ENCODE peak calls at places on chromosomes 5 and 9, in four cellular contexts. One of them, this sample, is unnamed. For H4K20me1, the result is how much of the 10 kb centered on the place peaks cover.

GRCh38 chr9:6522263-6522662 is 109.3 kb downstream of the UHRF2 start:
- DNase-seq in Karpas-422: no peak
- DNase-seq in GM23248: no peak
- DNase-seq in PC-3: no peak
- DNase-seq in this sample: no peak

GRCh38 chr5:79835220-79835714 is 145.6 kb downstream of the CMYA5 start:
- DNase-seq in Karpas-422: no peak
- DNase-seq in GM23248: no peak
- DNase-seq in PC-3: no peak
- DNase-seq in this sample: no peak

GRCh38 chr9:110996436-110997224 is 41.6 kb downstream of the LPAR1 start:
- DNase-seq in Karpas-422: no peak
- DNase-seq in GM23248: peak
- DNase-seq in PC-3: no peak
- DNase-seq in this sample: no peak

GRCh38 chr9:124042168-124042775 is 30.7 kb downstream of the LHX2 start:
- DNase-seq in Karpas-422: no peak
- DNase-seq in GM23248: peak
- DNase-seq in PC-3: no peak
- DNase-seq in this sample: no peak

GRCh38 chr5:77133061-77133758 is 46.1 kb upstream of the ZBED3 start:
- DNase-seq in Karpas-422: no peak
- DNase-seq in GM23248: peak
- DNase-seq in PC-3: peak
- DNase-seq in this sample: no peak

GRCh38 chr5:175681045-175681974 is 23.4 kb downstream of the HRH2 start:
- DNase-seq in Karpas-422: no peak
- DNase-seq in GM23248: no peak
- DNase-seq in PC-3: no peak
- DNase-seq in this sample: no peak

GRCh38 chr9:6818292-6818922 is 60.6 kb downstream of the KDM4C start:
- DNase-seq in Karpas-422: no peak
- DNase-seq in GM23248: no peak
- DNase-seq in PC-3: no peak
- DNase-seq in this sample: no peak

GRCh38 chr5:179257190-179257741 is 88.0 kb downstream of the ADAMTS2 start:
- DNase-seq in Karpas-422: no peak
- DNase-seq in GM23248: no peak
- DNase-seq in PC-3: no peak
- DNase-seq in this sample: no peak

GRCh38 chr9:17280350-17281012 is 145.6 kb downstream of the CNTLN start:
- DNase-seq in Karpas-422: no peak
- DNase-seq in GM23248: peak
- DNase-seq in PC-3: no peak
- DNase-seq in this sample: no peak

GRCh38 chr5:138817241-138817640 is 57.9 kb downstream of the LRRTM2 start:
- DNase-seq in Karpas-422: no peak
- DNase-seq in GM23248: no peak
- DNase-seq in PC-3: no peak
- DNase-seq in this sample: no peak

GRCh38 chr9:31574006-31574750 is 810.3 kb upstream of the ACO1 start:
- DNase-seq in Karpas-422: no peak
- DNase-seq in GM23248: no peak
- DNase-seq in PC-3: peak
- DNase-seq in this sample: no peak

GRCh38 chr5:57494104-57495098 is 11.8 kb upstream of the ACTBL2 start:
- DNase-seq in Karpas-422: no peak
- DNase-seq in GM23248: peak
- DNase-seq in PC-3: peak
- DNase-seq in this sample: no peak

GRCh38 chr5:78527054-78527884 is 121.3 kb downstream of the LHFPL2 start:
- DNase-seq in Karpas-422: no peak
- DNase-seq in GM23248: peak
- DNase-seq in PC-3: peak
- DNase-seq in this sample: peak

GRCh38 chr9:80061096-80061495 is 489.3 kb downstream of the TLE4 start:
- DNase-seq in Karpas-422: no peak
- DNase-seq in GM23248: peak
- DNase-seq in PC-3: no peak
- DNase-seq in this sample: no peak

GRCh38 chr9:5553211-5553610 is 42.9 kb downstream of the PDCD1LG2 start:
- DNase-seq in Karpas-422: no peak
- DNase-seq in GM23248: peak
- DNase-seq in PC-3: no peak
- DNase-seq in this sample: no peak

GRCh38 chr9:84736076-84736475 is 66.5 kb downstream of the NTRK2 start:
- DNase-seq in Karpas-422: no peak
- DNase-seq in GM23248: no peak
- DNase-seq in PC-3: no peak
- DNase-seq in this sample: no peak

GRCh38 chr5:45795458-45795857 is 99.3 kb upstream of the HCN1 start:
- DNase-seq in Karpas-422: no peak
- DNase-seq in GM23248: no peak
- DNase-seq in PC-3: no peak
- DNase-seq in this sample: no peak

GRCh38 chr5:179599973-179600372 is 23.5 kb downstream of the HNRNPH1 start:
- DNase-seq in Karpas-422: no peak
- DNase-seq in GM23248: no peak
- DNase-seq in PC-3: no peak
- DNase-seq in this sample: no peak

GRCh38 chr9:78213696-78214095 is 22.2 kb upstream of the CEP78 start:
- DNase-seq in Karpas-422: no peak
- DNase-seq in GM23248: peak
- DNase-seq in PC-3: peak
- DNase-seq in this sample: peak

GRCh38 chr5:136032564-136032963 is 3.8 kb downstream of the TGFBI start:
- DNase-seq in Karpas-422: no peak
- DNase-seq in GM23248: peak
- DNase-seq in PC-3: peak
- DNase-seq in this sample: no peak

GRCh38 chr9:35645736-35646582 is 4.8 kb downstream of the SIT1 start:
- DNase-seq in Karpas-422: no peak
- DNase-seq in GM23248: peak
- DNase-seq in PC-3: peak
- DNase-seq in this sample: peak

GRCh38 chr9:77163889-77164288 is 13.4 kb upstream of the VPS13A start:
- DNase-seq in Karpas-422: no peak
- DNase-seq in GM23248: peak
- DNase-seq in PC-3: no peak
- DNase-seq in this sample: no peak

GRCh38 chr5:107542428-107542827 is 128.3 kb downstream of the EFNA5 start:
- DNase-seq in Karpas-422: no peak
- DNase-seq in GM23248: peak
- DNase-seq in PC-3: peak
- DNase-seq in this sample: no peak

GRCh38 chr5:44189255-44189654 is 200.0 kb downstream of the FGF10 start:
- DNase-seq in Karpas-422: no peak
- DNase-seq in GM23248: no peak
- DNase-seq in PC-3: no peak
- DNase-seq in this sample: no peak

GRCh38 chr5:55714339-55714738 is 2.2 kb upstream of the SLC38A9 start:
- DNase-seq in Karpas-422: no peak
- DNase-seq in GM23248: no peak
- DNase-seq in PC-3: no peak
- DNase-seq in this sample: no peak

GRCh38 chr5:130514984-130515690 is 610.9 kb downstream of the CHSY3 start:
- DNase-seq in Karpas-422: no peak
- DNase-seq in GM23248: peak
- DNase-seq in PC-3: peak
- DNase-seq in this sample: no peak

GRCh38 chr5:125424374-125424773 is 677.9 kb upstream of the ZNF608 start:
- DNase-seq in Karpas-422: no peak
- DNase-seq in GM23248: no peak
- DNase-seq in PC-3: no peak
- DNase-seq in this sample: no peak

GRCh38 chr5:174589011-174589410 is 135.4 kb upstream of the MSX2 start:
- DNase-seq in Karpas-422: no peak
- DNase-seq in GM23248: peak
- DNase-seq in PC-3: no peak
- DNase-seq in this sample: no peak

GRCh38 chr5:174751154-174751990 is 27.0 kb downstream of the MSX2 start:
- DNase-seq in Karpas-422: no peak
- DNase-seq in GM23248: peak
- DNase-seq in PC-3: no peak
- DNase-seq in this sample: peak

GRCh38 chr9:91896513-91897121 is 53.4 kb downstream of the ROR2 start:
- DNase-seq in Karpas-422: no peak
- DNase-seq in GM23248: peak
- DNase-seq in PC-3: no peak
- DNase-seq in this sample: peak

GRCh38 chr5:56190500-56190899 is 42.6 kb downstream of the ANKRD55 start:
- DNase-seq in Karpas-422: no peak
- DNase-seq in GM23248: peak
- DNase-seq in PC-3: peak
- DNase-seq in this sample: no peak

GRCh38 chr9:121399126-121399882 is 29.3 kb upstream of the STOM start:
- DNase-seq in Karpas-422: no peak
- DNase-seq in GM23248: peak
- DNase-seq in PC-3: no peak
- DNase-seq in this sample: no peak

GRCh38 chr5:144114571-144114970 is 55.9 kb downstream of the YIPF5 start:
- DNase-seq in Karpas-422: no peak
- DNase-seq in GM23248: no peak
- DNase-seq in PC-3: no peak
- DNase-seq in this sample: no peak

GRCh38 chr5:141683596-141684161 is 1.6 kb upstream of the ARAP3 start:
- DNase-seq in Karpas-422: no peak
- DNase-seq in GM23248: no peak
- DNase-seq in PC-3: no peak
- DNase-seq in this sample: peak
- H4K20me1 ChIP-seq in Karpas-422: under half
- H4K20me1 ChIP-seq in GM23248: under half
- H4K20me1 ChIP-seq in PC-3: under half
- H4K20me1 ChIP-seq in this sample: under half

DNA sequence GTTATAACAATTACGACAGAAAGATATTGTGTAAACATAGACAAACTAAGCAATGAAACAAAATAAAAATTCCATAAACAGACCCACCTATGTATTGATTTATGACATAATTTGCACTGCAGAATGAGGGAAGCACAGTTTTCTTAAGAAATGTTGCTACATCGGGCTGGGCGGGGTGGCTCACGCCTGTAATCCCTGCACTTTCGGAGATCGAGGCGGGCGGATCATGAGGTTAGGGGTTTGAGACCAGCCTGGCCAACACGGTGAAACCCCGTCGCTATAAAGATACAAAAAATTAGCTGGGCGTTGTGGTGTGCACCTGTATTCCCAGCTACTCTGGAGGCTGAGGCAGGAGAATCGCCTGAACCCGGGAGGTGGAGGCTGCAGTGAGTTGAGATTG is 1344.4 kb upstream of the WWC1 start:
- DNase-seq in Karpas-422: no peak
- DNase-seq in GM23248: no peak
- DNase-seq in PC-3: no peak
- DNase-seq in this sample: no peak
- H4K20me1 ChIP-seq in Karpas-422: under half
- H4K20me1 ChIP-seq in GM23248: under half
- H4K20me1 ChIP-seq in PC-3: under half
- H4K20me1 ChIP-seq in this sample: under half

GRCh38 chr9:137407590-137408300 is 15.2 kb downstream of the EXD3 start:
- DNase-seq in Karpas-422: no peak
- DNase-seq in GM23248: peak
- DNase-seq in PC-3: no peak
- DNase-seq in this sample: no peak

GRCh38 chr9:137410891-137411249 is 12.1 kb downstream of the EXD3 start:
- DNase-seq in Karpas-422: no peak
- DNase-seq in GM23248: no peak
- DNase-seq in PC-3: no peak
- DNase-seq in this sample: no peak

GRCh38 chr9:137411260-137411659 is 11.7 kb downstream of the EXD3 start:
- DNase-seq in Karpas-422: no peak
- DNase-seq in GM23248: no peak
- DNase-seq in PC-3: no peak
- DNase-seq in this sample: no peak

GRCh38 chr9:137408651-137409405 is 14.1 kb downstream of the EXD3 start:
- DNase-seq in Karpas-422: no peak
- DNase-seq in GM23248: no peak
- DNase-seq in PC-3: no peak
- DNase-seq in this sample: no peak

GRCh38 chr9:137409515-137409914 is 13.4 kb downstream of the EXD3 start:
- DNase-seq in Karpas-422: no peak
- DNase-seq in GM23248: no peak
- DNase-seq in PC-3: no peak
- DNase-seq in this sample: no peak
- H4K20me1 ChIP-seq in Karpas-422: under half
- H4K20me1 ChIP-seq in GM23248: under half
- H4K20me1 ChIP-seq in PC-3: under half
- H4K20me1 ChIP-seq in this sample: under half

DNA sequence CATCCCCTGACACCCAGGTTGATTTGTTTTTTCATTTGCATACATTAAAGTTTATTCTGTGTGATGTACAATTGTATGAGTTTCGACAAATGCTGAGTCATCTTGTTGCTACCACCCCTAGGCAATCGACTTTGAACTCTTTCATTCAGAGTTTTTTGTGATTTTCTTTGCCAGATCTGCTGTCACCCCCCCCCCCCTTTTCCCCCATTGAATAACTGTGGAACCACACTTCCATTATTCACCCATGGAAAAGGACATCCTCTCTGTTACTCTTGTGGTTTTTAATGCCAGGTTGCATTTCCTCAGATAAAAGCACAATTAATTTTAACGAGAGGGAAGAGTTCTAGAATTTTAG is 13.7 kb upstream of the FAM120AOS start:
- DNase-seq in Karpas-422: no peak
- DNase-seq in GM23248: no peak
- DNase-seq in PC-3: peak
- DNase-seq in this sample: no peak
- H4K20me1 ChIP-seq in Karpas-422: under half
- H4K20me1 ChIP-seq in GM23248: under half
- H4K20me1 ChIP-seq in PC-3: under half
- H4K20me1 ChIP-seq in this sample: under half

GRCh38 chr5:54301852-54302251 is 8.5 kb downstream of the ARL15 start:
- DNase-seq in Karpas-422: no peak
- DNase-seq in GM23248: no peak
- DNase-seq in PC-3: no peak
- DNase-seq in this sample: no peak
- H4K20me1 ChIP-seq in Karpas-422: under half
- H4K20me1 ChIP-seq in GM23248: under half
- H4K20me1 ChIP-seq in PC-3: under half
- H4K20me1 ChIP-seq in this sample: under half

DNA sequence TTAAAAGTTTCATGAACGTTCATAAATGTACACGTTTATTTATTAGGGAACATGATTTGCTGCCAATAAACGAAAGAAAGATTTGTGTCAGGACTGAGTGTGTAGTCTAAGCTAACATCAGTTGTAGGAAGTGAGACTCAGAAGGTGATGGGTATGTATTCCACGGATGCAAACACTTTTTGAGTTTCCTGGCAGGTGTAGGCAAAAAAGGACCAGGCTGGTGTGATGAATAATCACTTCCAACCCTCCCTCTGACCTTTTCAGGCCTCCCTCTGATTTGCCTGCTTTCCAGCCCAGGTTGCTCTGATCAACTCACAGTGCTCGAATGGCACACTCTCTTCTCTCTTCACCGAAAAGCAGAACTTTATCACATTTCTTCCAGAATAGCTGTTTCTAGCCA is 51.8 kb downstream of the BASP1 start:
- DNase-seq in Karpas-422: peak
- DNase-seq in GM23248: no peak
- DNase-seq in PC-3: no peak
- DNase-seq in this sample: no peak
- H4K20me1 ChIP-seq in Karpas-422: under half
- H4K20me1 ChIP-seq in GM23248: under half
- H4K20me1 ChIP-seq in PC-3: under half
- H4K20me1 ChIP-seq in this sample: half or more

This sample was measured in neural progenitor cell.